ENCODE peak calls at places on chromosomes 11 and 22, in seven cellular contexts. I is cardiac fibroblast, Q is astrocyte of the spinal cord, V is transverse colon, T is Calu3, G is fibroblast of the aortic adventitia, J is gastrocnemius medialis. S is an unnamed sample.

GRCh38 chr22:30008401-30008800 is 71.9 kb upstream of the HORMAD2 start:
- DNase-seq in I (no peak), Q (peak), V (no peak), T (no peak), G (no peak), J (no peak), S (no peak)

GRCh38 chr11:116885951-116886629 is 48.7 kb upstream of the APOA1 start:
- DNase-seq in I (peak), Q (peak), V (no peak), T (no peak), G (peak), J (no peak), S (no peak)

GRCh38 chr11:12691473-12691872 is 17.3 kb downstream of the TEAD1 start:
- DNase-seq in I (no peak), Q (peak), V (no peak), T (no peak), G (no peak), J (no peak), S (no peak)

GRCh38 chr11:83785942-83786341 is 499.8 kb upstream of the CCDC90B start:
- DNase-seq in I (no peak), Q (no peak), V (no peak), T (no peak), G (no peak), J (no peak), S (no peak)

GRCh38 chr11:78192223-78192719 is 3.6 kb downstream of the USP35 start:
- DNase-seq in I (no peak), Q (no peak), V (no peak), T (no peak), G (no peak), J (no peak), S (no peak)

GRCh38 chr11:119195680-119196079 is 10.4 kb downstream of the NHERF4 start:
- DNase-seq in I (peak), Q (peak), V (peak), T (peak), G (peak), J (no peak), S (no peak)

GRCh38 chr22:20175597-20175900 is 24.7 kb upstream of the CCDC188 start:
- DNase-seq in I (no peak), Q (no peak), V (no peak), T (no peak), G (no peak), J (no peak), S (no peak)

GRCh38 chr11:133908827-133909226 is 47.9 kb downstream of the IGSF9B start:
- DNase-seq in I (no peak), Q (no peak), V (no peak), T (no peak), G (no peak), J (no peak), S (no peak)

GRCh38 chr22:50342651-50343540 is at the start of gene PPP6R2:
- DNase-seq in I (peak), Q (peak), V (peak), T (peak), G (peak), J (peak), S (peak)

GRCh38 chr11:12483604-12484003 is 106.2 kb downstream of the PARVA start:
- DNase-seq in I (no peak), Q (no peak), V (no peak), T (no peak), G (no peak), J (no peak), S (no peak)

GRCh38 chr22:50597097-50597496 is 3.5 kb upstream of the MAPK8IP2 start:
- DNase-seq in I (no peak), Q (no peak), V (no peak), T (no peak), G (no peak), J (no peak), S (no peak)

GRCh38 chr11:118229274-118229847 is 4.5 kb upstream of the JAML start:
- DNase-seq in I (no peak), Q (no peak), V (no peak), T (no peak), G (peak), J (no peak), S (no peak)

GRCh38 chr11:76694664-76695063 is 24.1 kb upstream of the LRRC32 start:
- DNase-seq in I (peak), Q (peak), V (no peak), T (no peak), G (peak), J (no peak), S (no peak)

GRCh38 chr11:87263439-87263838 is 225.7 kb downstream of the TMEM135 start:
- DNase-seq in I (no peak), Q (no peak), V (no peak), T (no peak), G (no peak), J (no peak), S (no peak)

GRCh38 chr11:11036185-11037161 is 178.6 kb upstream of the ZBED5 start:
- DNase-seq in I (peak), Q (peak), V (no peak), T (peak), G (peak), J (peak), S (no peak)

GRCh38 chr22:24205438-24206189 is 24.3 kb downstream of the SUSD2 start:
- DNase-seq in I (no peak), Q (no peak), V (no peak), T (no peak), G (no peak), J (peak), S (no peak)

GRCh38 chr11:123451183-123451907 is 21.3 kb downstream of the GRAMD1B start:
- DNase-seq in I (no peak), Q (no peak), V (no peak), T (no peak), G (no peak), J (no peak), S (no peak)

DNA sequence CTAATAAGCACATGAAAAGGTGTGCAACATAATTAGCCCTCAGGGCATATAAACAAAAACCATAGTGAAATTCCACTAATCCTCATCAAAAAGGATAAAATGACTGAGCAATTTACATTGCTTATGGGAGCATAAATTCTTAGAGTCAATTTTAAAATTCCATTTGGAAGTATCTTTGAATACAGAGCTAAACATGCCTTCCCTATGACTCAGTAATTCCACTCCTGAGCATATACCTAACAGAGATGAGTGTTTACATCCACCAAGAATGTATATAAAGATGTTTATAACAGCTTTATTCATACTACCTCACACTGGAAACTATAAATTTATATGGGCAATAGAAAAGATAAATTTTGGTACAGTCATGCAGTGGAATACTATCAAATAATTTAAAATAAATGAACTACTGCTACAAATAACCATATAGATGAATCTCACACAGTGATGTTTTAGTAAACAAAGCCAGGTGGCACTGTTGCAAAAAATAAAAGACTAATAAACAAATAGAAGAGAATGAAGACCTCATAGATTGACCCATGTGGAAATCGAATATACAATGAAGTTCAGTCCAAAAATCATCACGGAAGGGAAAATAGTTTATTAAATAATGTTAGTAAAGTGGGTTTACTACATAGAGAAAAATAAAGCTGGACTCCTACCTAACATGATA is 8.2 kb upstream of the OR2D2 start:
- DNase-seq in I (no peak), Q (no peak), V (no peak), T (no peak), G (no peak), J (no peak), S (no peak)
- TF ChIP-seq CTCF in I (no peak), Q (no peak), V (no peak), T (no peak), G (no peak), J (no peak), S (no peak)

DNA sequence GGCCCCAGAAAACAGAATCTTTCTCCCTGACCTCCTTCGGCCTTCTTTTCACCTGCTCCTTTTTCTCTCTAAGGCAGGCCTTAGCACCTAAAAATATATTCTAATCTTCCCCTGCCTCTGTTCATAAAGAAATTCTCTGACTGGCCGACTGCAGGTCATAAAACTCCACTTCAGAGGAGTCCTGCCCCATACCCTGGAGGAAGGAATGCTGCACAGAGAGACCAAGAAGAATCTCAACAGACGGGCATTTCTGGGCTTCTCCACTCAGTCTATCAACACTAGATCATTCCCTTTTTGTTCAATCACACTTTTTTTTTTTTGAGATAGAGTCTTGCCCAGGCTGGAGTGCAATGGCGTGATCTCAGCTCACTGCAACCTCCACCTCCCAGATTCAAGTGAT is 19.7 kb upstream of the PGA3 start:
- DNase-seq in I (no peak), Q (no peak), V (no peak), T (no peak), G (no peak), J (no peak), S (no peak)
- TF ChIP-seq CTCF in I (peak), Q (no peak), V (no peak), T (no peak), G (no peak), J (no peak), S (no peak)

GRCh38 chr22:35683560-35683959 is 34.1 kb upstream of the APOL5 start:
- DNase-seq in I (no peak), Q (no peak), V (no peak), T (no peak), G (no peak), J (no peak), S (no peak)
- TF ChIP-seq CTCF in I (no peak), Q (no peak), V (no peak), T (no peak), G (no peak), J (no peak), S (no peak)

GRCh38 chr22:45709004-45709739 is 37.5 kb downstream of the ATXN10 start:
- DNase-seq in I (peak), Q (peak), V (no peak), T (no peak), G (peak), J (no peak), S (no peak)

GRCh38 chr22:45709866-45710265 is 38.2 kb downstream of the ATXN10 start:
- DNase-seq in I (no peak), Q (peak), V (no peak), T (no peak), G (peak), J (no peak), S (no peak)

GRCh38 chr22:45707605-45708004 is 36.0 kb downstream of the ATXN10 start:
- DNase-seq in I (no peak), Q (no peak), V (no peak), T (no peak), G (no peak), J (no peak), S (no peak)

GRCh38 chr22:45708145-45708544 is 36.5 kb downstream of the ATXN10 start:
- DNase-seq in I (no peak), Q (no peak), V (no peak), T (no peak), G (no peak), J (no peak), S (no peak)

DNA sequence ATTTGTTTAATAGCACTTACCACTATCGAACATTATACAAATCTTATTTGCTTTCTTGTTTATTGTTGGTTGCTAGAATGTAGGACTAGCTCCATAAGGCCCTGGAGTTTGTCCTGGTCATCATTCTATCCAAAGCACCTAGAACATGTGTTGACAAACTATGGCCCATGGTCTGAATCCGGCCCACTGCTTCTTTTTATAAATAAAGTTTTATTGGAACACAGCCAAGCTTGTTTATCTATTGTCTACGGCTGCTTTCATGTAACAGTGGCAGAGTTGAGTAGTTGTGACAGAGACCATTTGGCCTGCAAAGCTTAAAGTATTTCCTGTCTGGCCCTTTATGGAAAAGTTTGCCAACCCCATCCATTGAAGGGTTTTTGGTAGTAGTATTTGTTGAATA is 38.8 kb downstream of the ATXN10 start:
- DNase-seq in I (no peak), Q (no peak), V (no peak), T (no peak), G (no peak), J (no peak), S (no peak)
- TF ChIP-seq CTCF in I (no peak), Q (no peak), V (no peak), T (no peak), G (no peak), J (no peak), S (no peak)

S was measured in mesothelial cell of epicardium.